ENCODE peak calls at places on chromosomes 1 and 21, in four cellular contexts. One of them, this sample, is unnamed.

GRCh38 chr1:197140123-197140522 is 6.3 kb downstream of the ASPM start:
- DNase-seq in heart left ventricle: no peak
- DNase-seq in endodermal cell: no peak
- DNase-seq in stomach: no peak
- DNase-seq in this sample: no peak

GRCh38 chr1:147539122-147539575 is 2.2 kb upstream of the BCL9 start:
- DNase-seq in heart left ventricle: peak; percentile 50
- DNase-seq in endodermal cell: no peak
- DNase-seq in stomach: no peak
- DNase-seq in this sample: peak; percentile 36

GRCh38 chr1:97108200-97108599 is 386.6 kb downstream of the PTBP2 start:
- DNase-seq in heart left ventricle: no peak
- DNase-seq in endodermal cell: no peak
- DNase-seq in stomach: no peak
- DNase-seq in this sample: no peak

GRCh38 chr1:204711947-204712701 is 26.6 kb upstream of the LRRN2 start:
- DNase-seq in heart left ventricle: peak; percentile 50
- DNase-seq in endodermal cell: peak; percentile 72
- DNase-seq in stomach: no peak
- DNase-seq in this sample: peak; percentile 33

GRCh38 chr1:204493882-204494280 is 724 bp downstream of the PIK3C2B start:
- DNase-seq in heart left ventricle: peak; percentile 65
- DNase-seq in endodermal cell: no peak
- DNase-seq in stomach: peak; percentile 91
- DNase-seq in this sample: peak; percentile 57

GRCh38 chr21:31974454-31974985 is 101.7 kb downstream of the HUNK start:
- DNase-seq in heart left ventricle: no peak
- DNase-seq in endodermal cell: no peak
- DNase-seq in stomach: peak; percentile 28
- DNase-seq in this sample: no peak

GRCh38 chr1:114319480-114319879 is 165.8 kb upstream of the SYT6 start:
- DNase-seq in heart left ventricle: no peak
- DNase-seq in endodermal cell: no peak
- DNase-seq in stomach: no peak
- DNase-seq in this sample: no peak

GRCh38 chr1:109995536-109995935 is 11.0 kb downstream of the AHCYL1 start:
- DNase-seq in heart left ventricle: no peak
- DNase-seq in endodermal cell: no peak
- DNase-seq in stomach: no peak
- DNase-seq in this sample: no peak

GRCh38 chr1:155002479-155003226 is at the start of gene ZBTB7B:
- DNase-seq in heart left ventricle: no peak
- DNase-seq in endodermal cell: peak; percentile 77
- DNase-seq in stomach: peak; percentile 62
- DNase-seq in this sample: no peak

GRCh38 chr1:29315876-29316275 is 79.6 kb downstream of the PTPRU start:
- DNase-seq in heart left ventricle: no peak
- DNase-seq in endodermal cell: no peak
- DNase-seq in stomach: no peak
- DNase-seq in this sample: no peak

GRCh38 chr1:20365421-20366075 is 74.9 kb downstream of the VWA5B1 start:
- DNase-seq in heart left ventricle: no peak
- DNase-seq in endodermal cell: no peak
- DNase-seq in stomach: no peak
- DNase-seq in this sample: no peak

GRCh38 chr1:230122361-230123279 is 55.6 kb downstream of the GALNT2 start:
- DNase-seq in heart left ventricle: no peak
- DNase-seq in endodermal cell: no peak
- DNase-seq in stomach: no peak
- DNase-seq in this sample: no peak

GRCh38 chr1:232221790-232222499 is 408.0 kb downstream of the SIPA1L2 start:
- DNase-seq in heart left ventricle: no peak
- DNase-seq in endodermal cell: no peak
- DNase-seq in stomach: no peak
- DNase-seq in this sample: no peak

GRCh38 chr1:22712502-22713271 is 2.0 kb downstream of the EPHB2 start:
- DNase-seq in heart left ventricle: no peak
- DNase-seq in endodermal cell: no peak
- DNase-seq in stomach: no peak
- DNase-seq in this sample: no peak

GRCh38 chr1:170586321-170586855 is 54.4 kb downstream of the GORAB start:
- DNase-seq in heart left ventricle: peak; percentile 47
- DNase-seq in endodermal cell: no peak
- DNase-seq in stomach: no peak
- DNase-seq in this sample: peak; percentile 17

GRCh38 chr1:178361847-178362246 is 134.9 kb downstream of the CLEC20A start:
- DNase-seq in heart left ventricle: no peak
- DNase-seq in endodermal cell: no peak
- DNase-seq in stomach: no peak
- DNase-seq in this sample: no peak

GRCh38 chr1:91553196-91553595 is 52.5 kb downstream of the CDC7 start:
- DNase-seq in heart left ventricle: no peak
- DNase-seq in endodermal cell: no peak
- DNase-seq in stomach: no peak
- DNase-seq in this sample: no peak

GRCh38 chr1:175814885-175815284 is 71.5 kb upstream of the TNR start:
- DNase-seq in heart left ventricle: no peak
- DNase-seq in endodermal cell: no peak
- DNase-seq in stomach: no peak
- DNase-seq in this sample: no peak

GRCh38 chr1:107246775-107247345 is 106.0 kb downstream of the NTNG1 start:
- DNase-seq in heart left ventricle: no peak
- DNase-seq in endodermal cell: no peak
- DNase-seq in stomach: no peak
- DNase-seq in this sample: no peak

DNA sequence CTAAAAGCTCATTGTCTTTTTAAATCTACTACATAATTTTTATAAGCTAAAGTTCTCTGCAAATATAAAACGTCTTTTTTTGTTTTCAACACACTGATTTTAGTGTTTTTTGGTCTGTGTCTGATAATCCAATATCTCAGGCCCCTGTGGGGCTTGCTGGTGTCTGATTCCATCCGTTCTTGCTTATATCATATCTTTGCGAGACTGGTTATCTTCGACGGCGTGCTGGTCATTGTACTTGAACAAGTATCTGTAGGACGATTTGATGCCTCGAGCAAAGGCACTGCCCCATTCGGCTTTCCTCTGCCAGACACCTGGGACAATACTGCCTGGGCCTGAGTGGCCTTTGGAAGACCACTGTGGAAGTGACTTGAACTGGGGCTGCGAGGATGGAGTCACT is 18.4 kb upstream of the TTLL10 start:
- DNase-seq in heart left ventricle: no peak
- DNase-seq in endodermal cell: no peak
- DNase-seq in stomach: no peak
- DNase-seq in this sample: no peak
- H3K4me3 ChIP-seq in heart left ventricle: no peak overlapping the region
- H3K4me3 ChIP-seq in endodermal cell: no peak overlapping the region
- H3K4me3 ChIP-seq in stomach: no peak overlapping the region
- H3K4me3 ChIP-seq in this sample: no peak overlapping the region

DNA sequence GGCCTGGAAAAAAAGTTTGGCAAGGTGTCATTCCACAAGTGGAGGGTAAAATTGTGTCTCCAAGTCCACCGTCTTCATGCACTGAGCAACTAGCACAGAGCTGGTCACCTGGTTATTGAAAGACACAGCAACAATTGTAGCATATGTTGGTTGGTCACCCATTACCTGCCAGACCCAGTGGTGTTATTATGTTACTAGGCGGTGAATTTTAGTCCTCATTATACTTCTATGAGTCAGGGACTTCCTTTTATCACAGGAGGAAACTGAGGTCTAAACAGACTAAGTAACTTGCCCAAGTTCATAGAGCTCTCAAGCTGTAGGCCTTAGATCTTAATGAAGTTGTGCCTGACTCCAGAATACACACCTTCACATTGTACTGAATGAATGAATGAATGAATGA is 94.9 kb upstream of the VANGL1 start:
- DNase-seq in heart left ventricle: no peak
- DNase-seq in endodermal cell: no peak
- DNase-seq in stomach: no peak
- DNase-seq in this sample: no peak
- H3K27ac ChIP-seq in heart left ventricle: no peak overlapping the region
- H3K27ac ChIP-seq in endodermal cell: no peak overlapping the region
- H3K27ac ChIP-seq in stomach: no peak overlapping the region
- H3K27ac ChIP-seq in this sample: no peak overlapping the region

GRCh38 chr1:92795166-92795565 is 10.3 kb upstream of the EVI5 start:
- DNase-seq in heart left ventricle: no peak
- DNase-seq in endodermal cell: no peak
- DNase-seq in stomach: no peak
- DNase-seq in this sample: no peak

GRCh38 chr1:92791487-92792058 is 6.7 kb upstream of the EVI5 start:
- DNase-seq in heart left ventricle: no peak
- DNase-seq in endodermal cell: no peak
- DNase-seq in stomach: no peak
- DNase-seq in this sample: no peak

GRCh38 chr1:92790081-92790480 is 5.2 kb upstream of the EVI5 start:
- DNase-seq in heart left ventricle: no peak
- DNase-seq in endodermal cell: no peak
- DNase-seq in stomach: no peak
- DNase-seq in this sample: no peak

GRCh38 chr1:92792340-92792782 is 7.5 kb upstream of the EVI5 start:
- DNase-seq in heart left ventricle: no peak
- DNase-seq in endodermal cell: peak; percentile 55
- DNase-seq in stomach: no peak
- DNase-seq in this sample: no peak

GRCh38 chr1:92790867-92791266 is 6.0 kb upstream of the EVI5 start:
- DNase-seq in heart left ventricle: no peak
- DNase-seq in endodermal cell: no peak
- DNase-seq in stomach: no peak
- DNase-seq in this sample: no peak
- H3K4me1 ChIP-seq in heart left ventricle: no peaks in the 10 kb centered on the region
- H3K4me1 ChIP-seq in endodermal cell: no peaks in the 10 kb centered on the region
- H3K4me1 ChIP-seq in stomach: peaks cover 1% of the 10 kb centered on the region
- H3K4me1 ChIP-seq in this sample: peaks cover 7% of the 10 kb centered on the region

DNA sequence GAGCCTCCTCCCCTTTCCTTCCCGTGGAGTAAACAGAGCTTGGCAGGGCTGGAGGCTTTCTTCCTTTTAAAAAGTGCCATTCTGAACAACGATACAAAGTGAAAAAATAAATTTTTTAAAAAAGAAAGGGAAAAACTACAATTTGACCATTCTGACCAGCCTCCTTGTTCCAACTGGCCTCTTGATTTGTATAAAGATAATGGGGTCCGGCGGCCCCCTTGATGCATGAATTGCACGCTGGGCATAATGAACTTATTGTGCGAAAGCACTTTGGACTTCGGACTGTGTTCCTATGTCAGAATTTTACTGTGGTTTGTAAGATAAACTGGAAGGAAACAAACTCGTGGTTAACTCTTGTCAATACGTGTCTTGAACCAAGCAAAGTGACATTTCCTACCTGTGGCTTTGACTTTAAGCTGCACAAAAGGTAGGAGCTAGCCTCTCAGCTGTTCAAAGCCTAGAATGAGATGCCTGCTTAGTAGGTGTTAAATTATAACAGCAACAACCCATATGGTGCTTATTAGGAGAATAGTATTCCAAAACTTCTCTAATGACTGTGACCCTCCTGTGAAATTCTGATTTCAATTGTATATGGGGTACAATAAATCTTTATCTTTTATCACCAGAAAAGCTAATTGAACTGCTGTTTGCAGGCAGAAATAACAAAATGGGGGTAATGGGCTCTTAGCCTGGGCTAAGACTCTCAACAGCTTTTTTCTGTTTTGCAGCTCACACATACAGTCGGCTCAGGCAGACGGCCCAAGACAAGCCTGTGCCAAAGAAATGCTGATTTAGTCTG is 9.4 kb downstream of the IRF2BP2 start:
- DNase-seq in heart left ventricle: peak; percentile 60
- DNase-seq in endodermal cell: no peak
- DNase-seq in stomach: peak; percentile 66
- DNase-seq in this sample: peak; percentile 51
- H3K4me3 ChIP-seq in heart left ventricle: peak overlapping the region; percentile 67
- H3K4me3 ChIP-seq in endodermal cell: peak overlapping the region; percentile 65
- H3K4me3 ChIP-seq in stomach: peak overlapping the region; percentile 42
- H3K4me3 ChIP-seq in this sample: peak overlapping the region; percentile 56

GRCh38 chr1:200795151-200795550 is 56.5 kb downstream of the CAMSAP2 start:
- DNase-seq in heart left ventricle: no peak
- DNase-seq in endodermal cell: no peak
- DNase-seq in stomach: no peak
- DNase-seq in this sample: no peak

GRCh38 chr1:200793677-200794076 is 55.0 kb downstream of the CAMSAP2 start:
- DNase-seq in heart left ventricle: no peak
- DNase-seq in endodermal cell: no peak
- DNase-seq in stomach: no peak
- DNase-seq in this sample: no peak

GRCh38 chr1:200794506-200795065 is 55.9 kb downstream of the CAMSAP2 start:
- DNase-seq in heart left ventricle: no peak
- DNase-seq in endodermal cell: no peak
- DNase-seq in stomach: no peak
- DNase-seq in this sample: no peak
- H3K27ac ChIP-seq in heart left ventricle: no peak overlapping the region
- H3K27ac ChIP-seq in endodermal cell: no peak overlapping the region
- H3K27ac ChIP-seq in stomach: no peak overlapping the region
- H3K27ac ChIP-seq in this sample: no peak overlapping the region

DNA sequence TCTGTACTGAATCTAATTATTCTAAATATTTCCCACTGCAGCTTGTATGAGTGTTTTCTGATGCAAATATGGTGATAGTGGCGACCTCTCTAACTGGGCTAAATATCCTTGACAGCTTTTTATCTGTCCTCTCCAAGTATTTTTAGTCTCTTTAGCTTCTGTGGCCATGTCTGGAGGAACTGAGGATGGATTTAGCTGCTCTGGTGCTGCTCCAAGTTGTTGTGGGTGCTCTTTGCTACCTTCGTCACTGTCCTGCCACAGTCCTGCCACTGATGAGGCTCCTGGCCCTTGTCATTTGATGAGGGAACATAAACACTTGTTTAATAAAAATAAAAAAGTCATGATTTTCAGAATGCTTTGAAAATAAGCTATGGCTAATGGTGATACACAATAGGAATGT is 15.9 kb downstream of the CAMTA1 start:
- DNase-seq in heart left ventricle: peak; percentile 39
- DNase-seq in endodermal cell: no peak
- DNase-seq in stomach: no peak
- DNase-seq in this sample: no peak
- H3K4me1 ChIP-seq in heart left ventricle: peaks cover 57% of the 10 kb centered on the region
- H3K4me1 ChIP-seq in endodermal cell: peaks cover 2% of the 10 kb centered on the region
- H3K4me1 ChIP-seq in stomach: peaks cover 24% of the 10 kb centered on the region
- H3K4me1 ChIP-seq in this sample: peaks cover 69% of the 10 kb centered on the region

GRCh38 chr21:44697811-44698734 is 1.1 kb downstream of the KRTAP10-12 start:
- DNase-seq in heart left ventricle: no peak
- DNase-seq in endodermal cell: peak; percentile 85
- DNase-seq in stomach: no peak
- DNase-seq in this sample: no peak
- H3K4me3 ChIP-seq in heart left ventricle: no peak overlapping the region
- H3K4me3 ChIP-seq in endodermal cell: no peak overlapping the region
- H3K4me3 ChIP-seq in stomach: no peak overlapping the region
- H3K4me3 ChIP-seq in this sample: no peak overlapping the region